ENCODE peak calls at places on chromosomes 2 and 18, in eight cellular contexts. One of them, this sample, is unnamed.
A peak's percentile ranks its signal among the peaks of the same experiment; 100 is the strongest.

GRCh38 chr2:64873472-64873924 is 115.7 kb upstream of the SLC1A4 start:
- DNase-seq in SHP77: peak; percentile 61
- DNase-seq in AG08396: peak; percentile 67
- DNase-seq in activated T-helper 1 cell treated with anti-CD3 and anti-CD28 coated beads, Interleukin-2, amount 50 U/mL, for 16 hours: peak; percentile 66
- DNase-seq in SK-MEL-5: peak; percentile 76
- DNase-seq in KBM-7: peak; percentile 86
- DNase-seq in activated CD4-positive, alpha-beta T cell treated with anti-CD3 and anti-CD28 coated beads, Interleukin-2, amount 50 U/mL, for 1 hour: peak; percentile 76
- DNase-seq in left kidney: peak; percentile 84
- DNase-seq in this sample: peak; percentile 52

GRCh38 chr18:9763876-9764605 is 55.9 kb downstream of the RAB31 start:
- DNase-seq in left kidney: peak; percentile 36
- DNase-seq in activated CD4-positive, alpha-beta T cell treated with anti-CD3 and anti-CD28 coated beads, Interleukin-2, amount 50 U/mL, for 1 hour: no peak
- DNase-seq in KBM-7: no peak
- DNase-seq in SHP77: no peak
- DNase-seq in AG08396: no peak
- DNase-seq in SK-MEL-5: no peak
- DNase-seq in activated T-helper 1 cell treated with anti-CD3 and anti-CD28 coated beads, Interleukin-2, amount 50 U/mL, for 16 hours: no peak
- DNase-seq in this sample: no peak

GRCh38 chr18:50203801-50204604 is 9.1 kb upstream of the MYO5B start:
- DNase-seq in SK-MEL-5: peak; percentile 53
- DNase-seq in KBM-7: peak; percentile 58
- DNase-seq in activated CD4-positive, alpha-beta T cell treated with anti-CD3 and anti-CD28 coated beads, Interleukin-2, amount 50 U/mL, for 1 hour: no peak
- DNase-seq in left kidney: peak; percentile 86
- DNase-seq in AG08396: peak; percentile 69
- DNase-seq in SHP77: peak; percentile 49
- DNase-seq in activated T-helper 1 cell treated with anti-CD3 and anti-CD28 coated beads, Interleukin-2, amount 50 U/mL, for 16 hours: no peak
- DNase-seq in this sample: no peak

GRCh38 chr2:230797515-230798495 is 66.9 kb upstream of the ITM2C start:
- DNase-seq in KBM-7: peak; percentile 81
- DNase-seq in left kidney: no peak
- DNase-seq in activated T-helper 1 cell treated with anti-CD3 and anti-CD28 coated beads, Interleukin-2, amount 50 U/mL, for 16 hours: no peak
- DNase-seq in SK-MEL-5: no peak
- DNase-seq in AG08396: no peak
- DNase-seq in activated CD4-positive, alpha-beta T cell treated with anti-CD3 and anti-CD28 coated beads, Interleukin-2, amount 50 U/mL, for 1 hour: no peak
- DNase-seq in SHP77: no peak
- DNase-seq in this sample: no peak

GRCh38 chr18:58221060-58221725 is 177.2 kb downstream of the NEDD4L start:
- DNase-seq in left kidney: no peak
- DNase-seq in SK-MEL-5: peak; percentile 77
- DNase-seq in KBM-7: no peak
- DNase-seq in activated T-helper 1 cell treated with anti-CD3 and anti-CD28 coated beads, Interleukin-2, amount 50 U/mL, for 16 hours: no peak
- DNase-seq in SHP77: no peak
- DNase-seq in AG08396: no peak
- DNase-seq in activated CD4-positive, alpha-beta T cell treated with anti-CD3 and anti-CD28 coated beads, Interleukin-2, amount 50 U/mL, for 1 hour: no peak
- DNase-seq in this sample: peak; percentile 89

GRCh38 chr2:207316906-207317305 is 151.2 kb upstream of the KLF7 start:
- DNase-seq in AG08396: no peak
- DNase-seq in left kidney: no peak
- DNase-seq in activated T-helper 1 cell treated with anti-CD3 and anti-CD28 coated beads, Interleukin-2, amount 50 U/mL, for 16 hours: no peak
- DNase-seq in SK-MEL-5: no peak
- DNase-seq in SHP77: no peak
- DNase-seq in KBM-7: no peak
- DNase-seq in activated CD4-positive, alpha-beta T cell treated with anti-CD3 and anti-CD28 coated beads, Interleukin-2, amount 50 U/mL, for 1 hour: no peak
- DNase-seq in this sample: no peak

GRCh38 chr2:213279961-213280360 is 4.3 kb upstream of the SPAG16 start:
- DNase-seq in left kidney: no peak
- DNase-seq in activated T-helper 1 cell treated with anti-CD3 and anti-CD28 coated beads, Interleukin-2, amount 50 U/mL, for 16 hours: no peak
- DNase-seq in activated CD4-positive, alpha-beta T cell treated with anti-CD3 and anti-CD28 coated beads, Interleukin-2, amount 50 U/mL, for 1 hour: no peak
- DNase-seq in KBM-7: no peak
- DNase-seq in SHP77: no peak
- DNase-seq in AG08396: no peak
- DNase-seq in SK-MEL-5: no peak
- DNase-seq in this sample: no peak

GRCh38 chr2:38535745-38536506 is 66.8 kb downstream of the HNRNPLL start:
- DNase-seq in activated CD4-positive, alpha-beta T cell treated with anti-CD3 and anti-CD28 coated beads, Interleukin-2, amount 50 U/mL, for 1 hour: peak; percentile 81
- DNase-seq in SHP77: peak; percentile 40
- DNase-seq in activated T-helper 1 cell treated with anti-CD3 and anti-CD28 coated beads, Interleukin-2, amount 50 U/mL, for 16 hours: peak; percentile 68
- DNase-seq in KBM-7: peak; percentile 70
- DNase-seq in left kidney: peak; percentile 92
- DNase-seq in AG08396: peak; percentile 86
- DNase-seq in SK-MEL-5: peak; percentile 68
- DNase-seq in this sample: peak; percentile 48

GRCh38 chr2:96326990-96327820 is 2.1 kb downstream of the ITPRIPL1 start:
- DNase-seq in AG08396: no peak
- DNase-seq in activated T-helper 1 cell treated with anti-CD3 and anti-CD28 coated beads, Interleukin-2, amount 50 U/mL, for 16 hours: no peak
- DNase-seq in SHP77: no peak
- DNase-seq in left kidney: no peak
- DNase-seq in SK-MEL-5: no peak
- DNase-seq in activated CD4-positive, alpha-beta T cell treated with anti-CD3 and anti-CD28 coated beads, Interleukin-2, amount 50 U/mL, for 1 hour: no peak
- DNase-seq in KBM-7: no peak
- DNase-seq in this sample: no peak

GRCh38 chr2:132797551-132797950 is 127.5 kb upstream of the LYPD1 start:
- DNase-seq in activated T-helper 1 cell treated with anti-CD3 and anti-CD28 coated beads, Interleukin-2, amount 50 U/mL, for 16 hours: no peak
- DNase-seq in KBM-7: no peak
- DNase-seq in left kidney: no peak
- DNase-seq in SHP77: no peak
- DNase-seq in activated CD4-positive, alpha-beta T cell treated with anti-CD3 and anti-CD28 coated beads, Interleukin-2, amount 50 U/mL, for 1 hour: no peak
- DNase-seq in AG08396: peak; percentile 57
- DNase-seq in SK-MEL-5: peak; percentile 32
- DNase-seq in this sample: no peak

GRCh38 chr18:2961828-2962227 is 51.1 kb downstream of the LPIN2 start:
- DNase-seq in AG08396: peak; percentile 23
- DNase-seq in activated CD4-positive, alpha-beta T cell treated with anti-CD3 and anti-CD28 coated beads, Interleukin-2, amount 50 U/mL, for 1 hour: no peak
- DNase-seq in KBM-7: peak; percentile 60
- DNase-seq in activated T-helper 1 cell treated with anti-CD3 and anti-CD28 coated beads, Interleukin-2, amount 50 U/mL, for 16 hours: no peak
- DNase-seq in SK-MEL-5: no peak
- DNase-seq in left kidney: peak; percentile 84
- DNase-seq in SHP77: no peak
- DNase-seq in this sample: no peak

GRCh38 chr2:204505946-204506345 is 39.3 kb upstream of the PARD3B start:
- DNase-seq in KBM-7: no peak
- DNase-seq in SHP77: no peak
- DNase-seq in left kidney: no peak
- DNase-seq in AG08396: peak; percentile 30
- DNase-seq in activated T-helper 1 cell treated with anti-CD3 and anti-CD28 coated beads, Interleukin-2, amount 50 U/mL, for 16 hours: no peak
- DNase-seq in SK-MEL-5: peak; percentile 16
- DNase-seq in activated CD4-positive, alpha-beta T cell treated with anti-CD3 and anti-CD28 coated beads, Interleukin-2, amount 50 U/mL, for 1 hour: no peak
- DNase-seq in this sample: no peak

GRCh38 chr2:174012347-174013309 is 47.5 kb upstream of the SP3 start:
- DNase-seq in KBM-7: no peak
- DNase-seq in SK-MEL-5: no peak
- DNase-seq in left kidney: peak; percentile 86
- DNase-seq in activated T-helper 1 cell treated with anti-CD3 and anti-CD28 coated beads, Interleukin-2, amount 50 U/mL, for 16 hours: peak; percentile 13
- DNase-seq in activated CD4-positive, alpha-beta T cell treated with anti-CD3 and anti-CD28 coated beads, Interleukin-2, amount 50 U/mL, for 1 hour: peak; percentile 26
- DNase-seq in SHP77: no peak
- DNase-seq in AG08396: peak; percentile 80
- DNase-seq in this sample: peak; percentile 68

GRCh38 chr2:11343626-11344341 is 652 bp downstream of the ROCK2 start:
- DNase-seq in AG08396: peak; percentile 31
- DNase-seq in left kidney: peak; percentile 88
- DNase-seq in SHP77: peak; percentile 59
- DNase-seq in KBM-7: peak; percentile 65
- DNase-seq in activated T-helper 1 cell treated with anti-CD3 and anti-CD28 coated beads, Interleukin-2, amount 50 U/mL, for 16 hours: peak; percentile 10
- DNase-seq in activated CD4-positive, alpha-beta T cell treated with anti-CD3 and anti-CD28 coated beads, Interleukin-2, amount 50 U/mL, for 1 hour: peak; percentile 7
- DNase-seq in SK-MEL-5: peak; percentile 27
- DNase-seq in this sample: no peak

GRCh38 chr2:229660951-229661350 is 53.4 kb downstream of the DNER start:
- DNase-seq in activated T-helper 1 cell treated with anti-CD3 and anti-CD28 coated beads, Interleukin-2, amount 50 U/mL, for 16 hours: no peak
- DNase-seq in activated CD4-positive, alpha-beta T cell treated with anti-CD3 and anti-CD28 coated beads, Interleukin-2, amount 50 U/mL, for 1 hour: no peak
- DNase-seq in SHP77: no peak
- DNase-seq in KBM-7: no peak
- DNase-seq in left kidney: no peak
- DNase-seq in SK-MEL-5: no peak
- DNase-seq in AG08396: no peak
- DNase-seq in this sample: no peak

GRCh38 chr18:7066965-7067555 is 50.5 kb downstream of the LAMA1 start:
- DNase-seq in left kidney: no peak
- DNase-seq in SK-MEL-5: peak; percentile 58
- DNase-seq in activated CD4-positive, alpha-beta T cell treated with anti-CD3 and anti-CD28 coated beads, Interleukin-2, amount 50 U/mL, for 1 hour: no peak
- DNase-seq in KBM-7: no peak
- DNase-seq in activated T-helper 1 cell treated with anti-CD3 and anti-CD28 coated beads, Interleukin-2, amount 50 U/mL, for 16 hours: no peak
- DNase-seq in AG08396: no peak
- DNase-seq in SHP77: no peak
- DNase-seq in this sample: no peak

GRCh38 chr2:68319397-68320117 is at the start of gene CNRIP1:
- DNase-seq in activated CD4-positive, alpha-beta T cell treated with anti-CD3 and anti-CD28 coated beads, Interleukin-2, amount 50 U/mL, for 1 hour: no peak
- DNase-seq in SHP77: peak; percentile 77
- DNase-seq in activated T-helper 1 cell treated with anti-CD3 and anti-CD28 coated beads, Interleukin-2, amount 50 U/mL, for 16 hours: no peak
- DNase-seq in AG08396: peak; percentile 83
- DNase-seq in SK-MEL-5: peak; percentile 83
- DNase-seq in left kidney: peak; percentile 89
- DNase-seq in KBM-7: peak; percentile 68
- DNase-seq in this sample: no peak

GRCh38 chr2:118202707-118203303 is 114.5 kb downstream of the INSIG2 start:
- DNase-seq in left kidney: peak; percentile 75
- DNase-seq in activated T-helper 1 cell treated with anti-CD3 and anti-CD28 coated beads, Interleukin-2, amount 50 U/mL, for 16 hours: peak; percentile 32
- DNase-seq in SHP77: peak; percentile 57
- DNase-seq in SK-MEL-5: peak; percentile 74
- DNase-seq in activated CD4-positive, alpha-beta T cell treated with anti-CD3 and anti-CD28 coated beads, Interleukin-2, amount 50 U/mL, for 1 hour: peak; percentile 44
- DNase-seq in KBM-7: peak; percentile 65
- DNase-seq in AG08396: peak; percentile 65
- DNase-seq in this sample: no peak

GRCh38 chr2:239154971-239155805 is 245.6 kb downstream of the HDAC4 start:
- DNase-seq in activated CD4-positive, alpha-beta T cell treated with anti-CD3 and anti-CD28 coated beads, Interleukin-2, amount 50 U/mL, for 1 hour: no peak
- DNase-seq in left kidney: no peak
- DNase-seq in KBM-7: no peak
- DNase-seq in SHP77: no peak
- DNase-seq in SK-MEL-5: peak; percentile 97
- DNase-seq in AG08396: no peak
- DNase-seq in activated T-helper 1 cell treated with anti-CD3 and anti-CD28 coated beads, Interleukin-2, amount 50 U/mL, for 16 hours: no peak
- DNase-seq in this sample: peak; percentile 51

GRCh38 chr2:101151859-101152194 is 645 bp upstream of the TBC1D8 start:
- DNase-seq in activated T-helper 1 cell treated with anti-CD3 and anti-CD28 coated beads, Interleukin-2, amount 50 U/mL, for 16 hours: no peak
- DNase-seq in activated CD4-positive, alpha-beta T cell treated with anti-CD3 and anti-CD28 coated beads, Interleukin-2, amount 50 U/mL, for 1 hour: no peak
- DNase-seq in AG08396: no peak
- DNase-seq in SK-MEL-5: no peak
- DNase-seq in KBM-7: no peak
- DNase-seq in left kidney: peak; percentile 48
- DNase-seq in SHP77: no peak
- DNase-seq in this sample: no peak

GRCh38 chr2:29267710-29268109 is 152.5 kb downstream of the CLIP4 start:
- DNase-seq in SHP77: no peak
- DNase-seq in left kidney: no peak
- DNase-seq in SK-MEL-5: no peak
- DNase-seq in activated CD4-positive, alpha-beta T cell treated with anti-CD3 and anti-CD28 coated beads, Interleukin-2, amount 50 U/mL, for 1 hour: no peak
- DNase-seq in AG08396: no peak
- DNase-seq in KBM-7: no peak
- DNase-seq in activated T-helper 1 cell treated with anti-CD3 and anti-CD28 coated beads, Interleukin-2, amount 50 U/mL, for 16 hours: no peak
- DNase-seq in this sample: no peak

GRCh38 chr18:13620818-13621445 is 105.4 kb downstream of the FAM210A start:
- DNase-seq in AG08396: no peak
- DNase-seq in activated T-helper 1 cell treated with anti-CD3 and anti-CD28 coated beads, Interleukin-2, amount 50 U/mL, for 16 hours: no peak
- DNase-seq in KBM-7: no peak
- DNase-seq in SHP77: no peak
- DNase-seq in activated CD4-positive, alpha-beta T cell treated with anti-CD3 and anti-CD28 coated beads, Interleukin-2, amount 50 U/mL, for 1 hour: no peak
- DNase-seq in SK-MEL-5: no peak
- DNase-seq in left kidney: no peak
- DNase-seq in this sample: no peak

GRCh38 chr18:46156124-46156745 is 52.0 kb downstream of the HAUS1 start:
- DNase-seq in SK-MEL-5: no peak
- DNase-seq in left kidney: no peak
- DNase-seq in AG08396: no peak
- DNase-seq in activated CD4-positive, alpha-beta T cell treated with anti-CD3 and anti-CD28 coated beads, Interleukin-2, amount 50 U/mL, for 1 hour: no peak
- DNase-seq in KBM-7: no peak
- DNase-seq in activated T-helper 1 cell treated with anti-CD3 and anti-CD28 coated beads, Interleukin-2, amount 50 U/mL, for 16 hours: no peak
- DNase-seq in SHP77: no peak
- DNase-seq in this sample: no peak

GRCh38 chr2:69514406-69514805 is 77.2 kb upstream of the NFU1 start:
- DNase-seq in left kidney: peak; percentile 43
- DNase-seq in activated T-helper 1 cell treated with anti-CD3 and anti-CD28 coated beads, Interleukin-2, amount 50 U/mL, for 16 hours: no peak
- DNase-seq in KBM-7: no peak
- DNase-seq in SHP77: peak; percentile 6
- DNase-seq in SK-MEL-5: peak; percentile 22
- DNase-seq in activated CD4-positive, alpha-beta T cell treated with anti-CD3 and anti-CD28 coated beads, Interleukin-2, amount 50 U/mL, for 1 hour: no peak
- DNase-seq in AG08396: peak; percentile 82
- DNase-seq in this sample: no peak

GRCh38 chr2:204795156-204795555 is 249.9 kb downstream of the PARD3B start:
- DNase-seq in KBM-7: no peak
- DNase-seq in AG08396: peak; percentile 8
- DNase-seq in SK-MEL-5: no peak
- DNase-seq in activated CD4-positive, alpha-beta T cell treated with anti-CD3 and anti-CD28 coated beads, Interleukin-2, amount 50 U/mL, for 1 hour: no peak
- DNase-seq in left kidney: no peak
- DNase-seq in activated T-helper 1 cell treated with anti-CD3 and anti-CD28 coated beads, Interleukin-2, amount 50 U/mL, for 16 hours: no peak
- DNase-seq in SHP77: no peak
- DNase-seq in this sample: no peak

GRCh38 chr18:8834837-8835236 is 129.5 kb downstream of the MTCL1 start:
- DNase-seq in KBM-7: no peak
- DNase-seq in activated CD4-positive, alpha-beta T cell treated with anti-CD3 and anti-CD28 coated beads, Interleukin-2, amount 50 U/mL, for 1 hour: no peak
- DNase-seq in SK-MEL-5: no peak
- DNase-seq in activated T-helper 1 cell treated with anti-CD3 and anti-CD28 coated beads, Interleukin-2, amount 50 U/mL, for 16 hours: no peak
- DNase-seq in AG08396: no peak
- DNase-seq in left kidney: no peak
- DNase-seq in SHP77: no peak
- DNase-seq in this sample: no peak

GRCh38 chr2:97935719-97936161 is 60.0 kb downstream of the TMEM131 start:
- DNase-seq in left kidney: peak; percentile 30
- DNase-seq in KBM-7: peak; percentile 19
- DNase-seq in activated CD4-positive, alpha-beta T cell treated with anti-CD3 and anti-CD28 coated beads, Interleukin-2, amount 50 U/mL, for 1 hour: no peak
- DNase-seq in SHP77: peak; percentile 39
- DNase-seq in AG08396: peak; percentile 31
- DNase-seq in SK-MEL-5: no peak
- DNase-seq in activated T-helper 1 cell treated with anti-CD3 and anti-CD28 coated beads, Interleukin-2, amount 50 U/mL, for 16 hours: no peak
- DNase-seq in this sample: no peak

GRCh38 chr2:43269074-43269572 is 42.7 kb upstream of the ZFP36L2 start:
- DNase-seq in AG08396: peak; percentile 90
- DNase-seq in activated CD4-positive, alpha-beta T cell treated with anti-CD3 and anti-CD28 coated beads, Interleukin-2, amount 50 U/mL, for 1 hour: no peak
- DNase-seq in KBM-7: no peak
- DNase-seq in left kidney: peak; percentile 43
- DNase-seq in SHP77: peak; percentile 94
- DNase-seq in SK-MEL-5: no peak
- DNase-seq in activated T-helper 1 cell treated with anti-CD3 and anti-CD28 coated beads, Interleukin-2, amount 50 U/mL, for 16 hours: no peak
- DNase-seq in this sample: no peak

This sample was measured in breast epithelium.